ENCODE peak calls at places on chromosomes 16 and 17, in eight cellular contexts. One of them, this sample, is unnamed.

GRCh38 chr16:89341697-89342694 is 124.5 kb downstream of the ZNF778 start:
- DNase-seq in tibial nerve: no peak
- DNase-seq in transverse colon: no peak
- DNase-seq in H1: no peak
- DNase-seq in HepG2: no peak
- DNase-seq in suprapubic skin: no peak
- DNase-seq in K562: no peak
- DNase-seq in A549: peak
- DNase-seq in this sample: peak

GRCh38 chr17:50326831-50327364 is 19.0 kb upstream of the XYLT2 start:
- DNase-seq in K562: no peak
- DNase-seq in transverse colon: no peak
- DNase-seq in A549: no peak
- DNase-seq in HepG2: no peak
- DNase-seq in H1: no peak
- DNase-seq in tibial nerve: no peak
- DNase-seq in suprapubic skin: no peak
- DNase-seq in this sample: no peak

GRCh38 chr17:2853722-2854580 is 57.7 kb downstream of the RAP1GAP2 start:
- DNase-seq in suprapubic skin: no peak
- DNase-seq in A549: peak
- DNase-seq in HepG2: no peak
- DNase-seq in H1: peak
- DNase-seq in K562: peak
- DNase-seq in tibial nerve: no peak
- DNase-seq in transverse colon: peak
- DNase-seq in this sample: no peak

GRCh38 chr17:76537578-76538280 is at the start of gene CYGB:
- DNase-seq in K562: no peak
- DNase-seq in A549: no peak
- DNase-seq in H1: no peak
- DNase-seq in HepG2: no peak
- DNase-seq in transverse colon: no peak
- DNase-seq in suprapubic skin: no peak
- DNase-seq in tibial nerve: peak
- DNase-seq in this sample: no peak

GRCh38 chr17:78600181-78600651 is 23.0 kb upstream of the DNAH17 start:
- DNase-seq in A549: peak
- DNase-seq in K562: no peak
- DNase-seq in tibial nerve: no peak
- DNase-seq in suprapubic skin: no peak
- DNase-seq in HepG2: no peak
- DNase-seq in H1: no peak
- DNase-seq in transverse colon: no peak
- DNase-seq in this sample: no peak

GRCh38 chr16:735982-736453 is 4.8 kb downstream of the CIAO3 start:
- DNase-seq in suprapubic skin: no peak
- DNase-seq in HepG2: no peak
- DNase-seq in transverse colon: no peak
- DNase-seq in K562: no peak
- DNase-seq in H1: no peak
- DNase-seq in tibial nerve: no peak
- DNase-seq in A549: no peak
- DNase-seq in this sample: no peak

GRCh38 chr16:31711344-31711845 is 162.2 kb upstream of the ZNF267 start:
- DNase-seq in A549: no peak
- DNase-seq in K562: peak
- DNase-seq in H1: no peak
- DNase-seq in HepG2: no peak
- DNase-seq in transverse colon: no peak
- DNase-seq in suprapubic skin: no peak
- DNase-seq in tibial nerve: no peak
- DNase-seq in this sample: no peak

GRCh38 chr17:64406321-64407200 is 15.9 kb upstream of the PECAM1 start:
- DNase-seq in tibial nerve: no peak
- DNase-seq in transverse colon: no peak
- DNase-seq in A549: peak
- DNase-seq in K562: peak
- DNase-seq in H1: no peak
- DNase-seq in suprapubic skin: no peak
- DNase-seq in HepG2: peak
- DNase-seq in this sample: no peak

GRCh38 chr17:65061621-65062020 is 5.1 kb upstream of the GNA13 start:
- DNase-seq in suprapubic skin: no peak
- DNase-seq in H1: no peak
- DNase-seq in tibial nerve: no peak
- DNase-seq in A549: no peak
- DNase-seq in transverse colon: no peak
- DNase-seq in HepG2: no peak
- DNase-seq in K562: no peak
- DNase-seq in this sample: no peak

GRCh38 chr16:78291642-78292041 is 192.2 kb downstream of the WWOX start:
- DNase-seq in suprapubic skin: no peak
- DNase-seq in A549: no peak
- DNase-seq in tibial nerve: no peak
- DNase-seq in H1: no peak
- DNase-seq in K562: no peak
- DNase-seq in HepG2: no peak
- DNase-seq in transverse colon: no peak
- DNase-seq in this sample: peak

GRCh38 chr17:66663041-66663494 is 171.8 kb upstream of the CACNG5 start:
- DNase-seq in transverse colon: no peak
- DNase-seq in HepG2: no peak
- DNase-seq in suprapubic skin: no peak
- DNase-seq in K562: no peak
- DNase-seq in H1: no peak
- DNase-seq in tibial nerve: no peak
- DNase-seq in A549: no peak
- DNase-seq in this sample: no peak

GRCh38 chr16:31712064-31712540 is 161.5 kb upstream of the ZNF267 start:
- DNase-seq in tibial nerve: no peak
- DNase-seq in K562: peak
- DNase-seq in H1: no peak
- DNase-seq in suprapubic skin: no peak
- DNase-seq in HepG2: no peak
- DNase-seq in transverse colon: no peak
- DNase-seq in A549: no peak
- DNase-seq in this sample: no peak

GRCh38 chr16:85735225-85735722 is 15.6 kb downstream of the C16orf74 start:
- DNase-seq in HepG2: no peak
- DNase-seq in transverse colon: peak
- DNase-seq in H1: no peak
- DNase-seq in tibial nerve: no peak
- DNase-seq in K562: no peak
- DNase-seq in suprapubic skin: no peak
- DNase-seq in A549: no peak
- DNase-seq in this sample: no peak

GRCh38 chr17:74271902-74272563 is 2.0 kb upstream of the DNAI2 start:
- DNase-seq in K562: no peak
- DNase-seq in H1: no peak
- DNase-seq in transverse colon: no peak
- DNase-seq in tibial nerve: peak
- DNase-seq in A549: no peak
- DNase-seq in suprapubic skin: no peak
- DNase-seq in HepG2: no peak
- DNase-seq in this sample: peak

GRCh38 chr17:47615766-47616424 is 33.8 kb upstream of the KPNB1 start:
- DNase-seq in suprapubic skin: no peak
- DNase-seq in transverse colon: no peak
- DNase-seq in H1: no peak
- DNase-seq in tibial nerve: no peak
- DNase-seq in K562: peak
- DNase-seq in A549: peak
- DNase-seq in HepG2: peak
- DNase-seq in this sample: no peak

GRCh38 chr17:77098884-77099545 is 41.8 kb upstream of the SEC14L1 start:
- DNase-seq in transverse colon: peak
- DNase-seq in A549: no peak
- DNase-seq in HepG2: peak
- DNase-seq in tibial nerve: peak
- DNase-seq in K562: no peak
- DNase-seq in suprapubic skin: no peak
- DNase-seq in H1: no peak
- DNase-seq in this sample: peak

GRCh38 chr16:86573646-86574508 is 4.5 kb upstream of the FOXL1 start:
- DNase-seq in A549: no peak
- DNase-seq in tibial nerve: no peak
- DNase-seq in HepG2: no peak
- DNase-seq in K562: no peak
- DNase-seq in transverse colon: no peak
- DNase-seq in H1: no peak
- DNase-seq in suprapubic skin: no peak
- DNase-seq in this sample: no peak

GRCh38 chr17:39598635-39599005 is 9.1 kb downstream of the NEUROD2 start:
- DNase-seq in A549: no peak
- DNase-seq in transverse colon: no peak
- DNase-seq in HepG2: no peak
- DNase-seq in H1: peak
- DNase-seq in tibial nerve: no peak
- DNase-seq in K562: no peak
- DNase-seq in suprapubic skin: no peak
- DNase-seq in this sample: no peak

GRCh38 chr16:383326-384020 is 1.7 kb upstream of the PGAP6 start:
- DNase-seq in K562: no peak
- DNase-seq in H1: peak
- DNase-seq in tibial nerve: no peak
- DNase-seq in suprapubic skin: peak
- DNase-seq in transverse colon: peak
- DNase-seq in A549: no peak
- DNase-seq in HepG2: no peak
- DNase-seq in this sample: peak

GRCh38 chr17:77810536-77810935 is 148.0 kb upstream of the TNRC6C start:
- DNase-seq in transverse colon: peak
- DNase-seq in HepG2: no peak
- DNase-seq in A549: no peak
- DNase-seq in H1: no peak
- DNase-seq in tibial nerve: no peak
- DNase-seq in K562: no peak
- DNase-seq in suprapubic skin: peak
- DNase-seq in this sample: no peak

GRCh38 chr17:46742539-46743270 is 75.8 kb downstream of the WNT3 start:
- DNase-seq in tibial nerve: no peak
- DNase-seq in suprapubic skin: no peak
- DNase-seq in H1: no peak
- DNase-seq in K562: peak
- DNase-seq in A549: peak
- DNase-seq in HepG2: no peak
- DNase-seq in transverse colon: no peak
- DNase-seq in this sample: no peak

GRCh38 chr16:57373117-57373947 is 1.0 kb downstream of the CX3CL1 start:
- DNase-seq in H1: no peak
- DNase-seq in K562: no peak
- DNase-seq in suprapubic skin: no peak
- DNase-seq in HepG2: peak
- DNase-seq in transverse colon: no peak
- DNase-seq in A549: no peak
- DNase-seq in tibial nerve: no peak
- DNase-seq in this sample: no peak
- H3K27ac ChIP-seq in H1: no peak
- H3K27ac ChIP-seq in K562: no peak
- H3K27ac ChIP-seq in suprapubic skin: peak
- H3K27ac ChIP-seq in HepG2: peak
- H3K27ac ChIP-seq in transverse colon: peak
- H3K27ac ChIP-seq in A549: peak
- H3K27ac ChIP-seq in tibial nerve: peak
- H3K27ac ChIP-seq in this sample: peak

GRCh38 chr17:30236807-30237206 is 1.3 kb upstream of the SLC6A4 start:
- DNase-seq in H1: peak
- DNase-seq in K562: no peak
- DNase-seq in HepG2: peak
- DNase-seq in suprapubic skin: peak
- DNase-seq in tibial nerve: peak
- DNase-seq in A549: peak
- DNase-seq in transverse colon: peak
- DNase-seq in this sample: peak
- TF ChIP-seq CTCF in H1: peak
- TF ChIP-seq CTCF in K562: no peak
- TF ChIP-seq CTCF in HepG2: peak
- TF ChIP-seq CTCF in suprapubic skin: no peak
- TF ChIP-seq CTCF in tibial nerve: no peak
- TF ChIP-seq CTCF in A549: peak
- TF ChIP-seq CTCF in transverse colon: peak
- TF ChIP-seq CTCF in this sample: no peak

GRCh38 chr17:80738987-80739730 is 194.5 kb downstream of the RPTOR start:
- DNase-seq in H1: no peak
- DNase-seq in tibial nerve: no peak
- DNase-seq in HepG2: no peak
- DNase-seq in suprapubic skin: no peak
- DNase-seq in transverse colon: no peak
- DNase-seq in K562: no peak
- DNase-seq in A549: no peak
- DNase-seq in this sample: no peak

GRCh38 chr17:80742091-80742490 is 197.5 kb downstream of the RPTOR start:
- DNase-seq in A549: no peak
- DNase-seq in tibial nerve: no peak
- DNase-seq in H1: no peak
- DNase-seq in suprapubic skin: no peak
- DNase-seq in transverse colon: no peak
- DNase-seq in HepG2: no peak
- DNase-seq in K562: no peak
- DNase-seq in this sample: no peak

GRCh38 chr17:80737106-80738019 is 192.7 kb downstream of the RPTOR start:
- DNase-seq in HepG2: no peak
- DNase-seq in H1: no peak
- DNase-seq in tibial nerve: no peak
- DNase-seq in suprapubic skin: no peak
- DNase-seq in K562: no peak
- DNase-seq in A549: no peak
- DNase-seq in transverse colon: peak
- DNase-seq in this sample: no peak

GRCh38 chr17:80738020-80738380 is 193.4 kb downstream of the RPTOR start:
- DNase-seq in suprapubic skin: no peak
- DNase-seq in K562: no peak
- DNase-seq in transverse colon: no peak
- DNase-seq in A549: no peak
- DNase-seq in HepG2: no peak
- DNase-seq in H1: no peak
- DNase-seq in tibial nerve: no peak
- DNase-seq in this sample: no peak

DNA sequence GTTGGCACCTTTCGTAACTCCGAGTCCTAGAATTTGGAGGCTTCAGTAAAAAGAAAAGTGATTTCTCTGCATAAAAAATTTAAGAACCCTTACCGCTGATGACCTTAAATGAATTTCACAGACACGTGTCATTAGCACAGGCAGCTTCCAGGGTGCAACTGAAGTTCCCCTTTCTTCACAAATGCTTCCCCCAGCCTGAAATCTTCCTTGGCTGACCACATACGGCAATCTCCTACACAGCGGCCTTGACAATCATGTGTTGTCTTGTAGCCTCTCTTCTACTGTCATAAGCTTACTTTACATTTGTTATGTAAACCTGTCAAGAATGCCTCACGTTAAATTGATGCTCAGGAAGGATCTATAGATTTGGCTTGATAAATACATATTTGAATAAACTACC is 193.8 kb downstream of the RPTOR start:
- DNase-seq in K562: no peak
- DNase-seq in transverse colon: no peak
- DNase-seq in HepG2: no peak
- DNase-seq in A549: no peak
- DNase-seq in suprapubic skin: no peak
- DNase-seq in tibial nerve: no peak
- DNase-seq in H1: no peak
- DNase-seq in this sample: no peak
- TF ChIP-seq EP300 in K562: no peak
- TF ChIP-seq EP300 in transverse colon: no peak
- TF ChIP-seq EP300 in HepG2: no peak
- TF ChIP-seq EP300 in A549: no peak
- TF ChIP-seq EP300 in suprapubic skin: no peak
- TF ChIP-seq EP300 in tibial nerve: no peak
- TF ChIP-seq EP300 in H1: no peak
- TF ChIP-seq EP300 in this sample: no peak

GRCh38 chr16:1979271-1980025 is 1.8 kb downstream of the NOXO1 start:
- DNase-seq in tibial nerve: no peak
- DNase-seq in suprapubic skin: no peak
- DNase-seq in transverse colon: peak
- DNase-seq in HepG2: no peak
- DNase-seq in H1: peak
- DNase-seq in K562: peak
- DNase-seq in A549: no peak
- DNase-seq in this sample: no peak
- H3K27ac ChIP-seq in tibial nerve: no peak
- H3K27ac ChIP-seq in suprapubic skin: peak
- H3K27ac ChIP-seq in transverse colon: peak
- H3K27ac ChIP-seq in HepG2: no peak
- H3K27ac ChIP-seq in H1: no peak
- H3K27ac ChIP-seq in K562: no peak
- H3K27ac ChIP-seq in A549: no peak
- H3K27ac ChIP-seq in this sample: no peak